ENCODE peak calls at places on chromosomes 1 and 21, in four cellular contexts. W, R, M and D are unnamed samples.

GRCh38 chr1:228174482-228175315 is 9.1 kb downstream of the IBA57 start:
- DNase-seq in W (peak), R (no peak), M (no peak), D (peak)

GRCh38 chr1:64097859-64098258 is 105.6 kb upstream of the UBE2U start:
- DNase-seq in W (no peak), R (no peak), M (no peak), D (no peak)

GRCh38 chr1:237041795-237042466 is at the start of gene RYR2:
- DNase-seq in W (no peak), R (no peak), M (no peak), D (peak)

GRCh38 chr1:111275780-111276433 is 14.7 kb upstream of the CHIA start:
- DNase-seq in W (no peak), R (no peak), M (no peak), D (no peak)

GRCh38 chr1:46687910-46688509 is 16.4 kb downstream of the TEX38 start:
- DNase-seq in W (no peak), R (no peak), M (no peak), D (no peak)

GRCh38 chr1:223248001-223248786 is 105.1 kb upstream of the TLR5 start:
- DNase-seq in W (no peak), R (no peak), M (no peak), D (no peak)

GRCh38 chr21:45209046-45209445 is 78.6 kb downstream of the POFUT2 start:
- DNase-seq in W (no peak), R (no peak), M (no peak), D (no peak)

GRCh38 chr1:156262461-156263287 is 14.8 kb upstream of the PAQR6 start:
- DNase-seq in W (no peak), R (no peak), M (no peak), D (no peak)

GRCh38 chr1:167457936-167458584 is 60.3 kb downstream of the CD247 start:
- DNase-seq in W (no peak), R (no peak), M (no peak), D (no peak)

GRCh38 chr1:85692730-85693314 is 15.4 kb downstream of the ZNHIT6 start:
- DNase-seq in W (no peak), R (peak), M (no peak), D (no peak)

GRCh38 chr1:21814241-21814918 is 2.3 kb downstream of the LDLRAD2 start:
- DNase-seq in W (peak), R (no peak), M (no peak), D (no peak)
- TF ChIP-seq TARDBP in W (no peak), R (no peak), M (no peak), D (no peak)

GRCh38 chr1:248871837-248872401 is 13.0 kb upstream of the ZNF692 start:
- DNase-seq in W (no peak), R (no peak), M (no peak), D (no peak)

GRCh38 chr1:248873409-248873992 is 14.6 kb upstream of the ZNF692 start:
- DNase-seq in W (peak), R (peak), M (peak), D (peak)

GRCh38 chr1:248873993-248874671 is 15.2 kb upstream of the ZNF692 start:
- DNase-seq in W (peak), R (peak), M (peak), D (peak)

GRCh38 chr1:248872752-248873408 is 14.0 kb upstream of the ZNF692 start:
- DNase-seq in W (peak), R (peak), M (peak), D (peak)
- TF ChIP-seq FOXM1 in W (no peak), R (no peak), M (no peak), D (no peak)

GRCh38 chr1:41368384-41368783 is 7.2 kb downstream of the FOXO6 start:
- DNase-seq in W (no peak), R (no peak), M (no peak), D (no peak)

GRCh38 chr1:41367102-41367537 is 5.9 kb downstream of the FOXO6 start:
- DNase-seq in W (no peak), R (no peak), M (no peak), D (no peak)

GRCh38 chr1:41365772-41366427 is 4.7 kb downstream of the FOXO6 start:
- DNase-seq in W (no peak), R (no peak), M (peak), D (no peak)

GRCh38 chr1:41365320-41365633 is 4.0 kb downstream of the FOXO6 start:
- DNase-seq in W (no peak), R (no peak), M (no peak), D (no peak)

DNA sequence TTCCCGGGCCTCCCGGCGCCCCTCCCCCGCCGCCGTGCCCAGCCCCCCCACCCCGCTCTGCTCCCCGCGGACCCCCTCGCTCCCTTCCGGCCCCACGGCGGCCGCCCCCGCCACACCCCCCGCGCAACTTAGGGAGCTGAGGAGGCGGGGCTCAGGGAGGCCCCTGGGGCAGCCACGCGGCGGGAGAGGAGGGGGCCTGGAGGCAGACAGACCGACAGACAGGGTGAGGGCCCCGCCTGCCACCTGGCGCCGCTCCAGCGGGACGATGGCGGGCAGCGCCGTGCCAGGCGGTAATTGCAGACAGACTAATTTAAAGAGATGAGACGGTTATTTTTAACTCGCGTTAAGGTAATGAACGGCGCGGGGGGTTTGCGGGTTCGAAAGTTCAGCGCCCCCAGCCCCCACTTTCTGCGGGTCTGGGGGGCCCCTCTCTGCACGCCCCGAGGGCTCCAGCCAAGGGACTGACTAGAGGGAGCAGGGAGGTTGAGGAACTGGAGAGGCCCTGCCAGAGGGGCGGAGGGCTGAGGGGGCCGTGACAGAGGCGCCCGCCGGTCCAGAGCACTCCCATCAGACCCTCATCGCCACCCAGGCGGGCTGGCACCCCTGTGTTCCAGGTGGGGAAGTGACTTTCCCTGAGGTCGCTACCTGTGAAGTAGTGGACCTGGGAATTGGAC is 5.3 kb downstream of the FOXO6 start:
- DNase-seq in W (peak), R (no peak), M (no peak), D (no peak)
- TF ChIP-seq TARDBP in W (no peak), R (no peak), M (no peak), D (no peak)

DNA sequence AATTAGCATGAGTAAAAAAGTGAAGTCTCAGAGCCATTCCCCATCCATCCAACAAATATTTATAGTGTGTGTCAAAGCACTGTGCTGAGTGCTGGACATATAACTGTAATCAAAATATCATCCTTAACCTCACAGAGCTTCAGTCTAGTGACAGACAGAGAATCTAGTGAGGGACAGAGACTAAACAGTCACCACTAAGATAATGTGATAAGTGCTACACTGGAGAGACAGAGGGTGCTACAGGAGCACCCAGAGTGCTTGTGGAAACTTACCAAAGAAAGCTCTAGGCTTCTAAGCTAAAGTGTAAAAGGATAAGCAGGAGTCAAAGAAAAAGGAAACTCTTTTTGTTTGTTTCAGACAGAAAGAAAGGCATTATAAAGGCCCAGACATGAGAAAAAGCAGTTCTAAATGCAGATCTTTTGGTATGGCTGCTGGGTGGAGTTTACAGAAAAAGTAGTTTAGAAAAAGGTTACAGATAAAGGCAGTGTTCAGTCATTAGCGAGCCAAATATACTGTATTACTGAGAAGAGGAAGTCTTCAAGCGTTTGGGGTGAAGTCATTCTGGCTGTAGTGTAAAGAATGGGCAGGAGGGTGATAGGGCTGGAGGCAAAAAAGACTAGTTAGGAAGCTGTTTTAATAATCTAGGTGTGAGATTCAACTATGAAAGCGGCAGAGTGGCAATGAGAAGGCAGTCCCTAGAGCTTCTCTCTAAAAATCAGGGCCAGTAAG is 83.8 kb downstream of the SCMH1 start:
- DNase-seq in W (no peak), R (no peak), M (no peak), D (no peak)
- TF ChIP-seq FOXM1 in W (no peak), R (no peak), M (no peak), D (no peak)